ENCODE peak calls at places on chromosomes 5 and 9, in five cellular contexts. One of them, this sample, is unnamed.
A peak's percentile ranks its signal among the peaks of the same experiment; 100 is the strongest.

GRCh38 chr9:123003467-123003866 is 30.0 kb upstream of the GPR21 start:
- DNase-seq in stimulated activated CD4-positive, alpha-beta T cell treated with anti-CD3 and anti-CD28 coated beads, Interleukin-15, amount 100 ng/mL, for 24 hours: no peak
- DNase-seq in frontal cortex: no peak
- DNase-seq in stimulated activated CD8-positive, alpha-beta memory T cell treated with anti-CD3 and anti-CD28 coated beads, Interleukin-7, amount 100 ng/mL, for 1 hour: no peak
- DNase-seq in EL: peak; percentile 5
- DNase-seq in this sample: no peak

GRCh38 chr5:92841604-92842155 is 739.3 kb downstream of the NR2F1-AS1 start:
- DNase-seq in stimulated activated CD4-positive, alpha-beta T cell treated with anti-CD3 and anti-CD28 coated beads, Interleukin-15, amount 100 ng/mL, for 24 hours: no peak
- DNase-seq in EL: no peak
- DNase-seq in stimulated activated CD8-positive, alpha-beta memory T cell treated with anti-CD3 and anti-CD28 coated beads, Interleukin-7, amount 100 ng/mL, for 1 hour: no peak
- DNase-seq in frontal cortex: no peak
- DNase-seq in this sample: no peak

GRCh38 chr9:127423934-127424668 is at the start of gene ZNF79:
- DNase-seq in stimulated activated CD8-positive, alpha-beta memory T cell treated with anti-CD3 and anti-CD28 coated beads, Interleukin-7, amount 100 ng/mL, for 1 hour: peak; percentile 82
- DNase-seq in EL: peak; percentile 90
- DNase-seq in frontal cortex: peak; percentile 86
- DNase-seq in stimulated activated CD4-positive, alpha-beta T cell treated with anti-CD3 and anti-CD28 coated beads, Interleukin-15, amount 100 ng/mL, for 24 hours: peak; percentile 95
- DNase-seq in this sample: peak; percentile 92

GRCh38 chr5:64865662-64866061 is 96.9 kb downstream of the CWC27 start:
- DNase-seq in stimulated activated CD4-positive, alpha-beta T cell treated with anti-CD3 and anti-CD28 coated beads, Interleukin-15, amount 100 ng/mL, for 24 hours: no peak
- DNase-seq in frontal cortex: no peak
- DNase-seq in EL: no peak
- DNase-seq in stimulated activated CD8-positive, alpha-beta memory T cell treated with anti-CD3 and anti-CD28 coated beads, Interleukin-7, amount 100 ng/mL, for 1 hour: no peak
- DNase-seq in this sample: no peak

GRCh38 chr5:156678484-156678883 is 171.6 kb upstream of the PPP1R2B start:
- DNase-seq in stimulated activated CD8-positive, alpha-beta memory T cell treated with anti-CD3 and anti-CD28 coated beads, Interleukin-7, amount 100 ng/mL, for 1 hour: no peak
- DNase-seq in stimulated activated CD4-positive, alpha-beta T cell treated with anti-CD3 and anti-CD28 coated beads, Interleukin-15, amount 100 ng/mL, for 24 hours: no peak
- DNase-seq in frontal cortex: no peak
- DNase-seq in EL: no peak
- DNase-seq in this sample: no peak

GRCh38 chr5:147403659-147404640 is 105.9 kb downstream of the DPYSL3 start:
- DNase-seq in EL: peak; percentile 95
- DNase-seq in frontal cortex: no peak
- DNase-seq in stimulated activated CD8-positive, alpha-beta memory T cell treated with anti-CD3 and anti-CD28 coated beads, Interleukin-7, amount 100 ng/mL, for 1 hour: no peak
- DNase-seq in stimulated activated CD4-positive, alpha-beta T cell treated with anti-CD3 and anti-CD28 coated beads, Interleukin-15, amount 100 ng/mL, for 24 hours: no peak
- DNase-seq in this sample: peak; percentile 94

GRCh38 chr9:129176786-129177442 is 1.1 kb downstream of the IER5L start:
- DNase-seq in EL: peak; percentile 27
- DNase-seq in stimulated activated CD8-positive, alpha-beta memory T cell treated with anti-CD3 and anti-CD28 coated beads, Interleukin-7, amount 100 ng/mL, for 1 hour: no peak
- DNase-seq in frontal cortex: peak; percentile 52
- DNase-seq in stimulated activated CD4-positive, alpha-beta T cell treated with anti-CD3 and anti-CD28 coated beads, Interleukin-15, amount 100 ng/mL, for 24 hours: peak; percentile 24
- DNase-seq in this sample: no peak

GRCh38 chr5:72658767-72659540 is 151.7 kb upstream of the ZNF366 start:
- DNase-seq in stimulated activated CD8-positive, alpha-beta memory T cell treated with anti-CD3 and anti-CD28 coated beads, Interleukin-7, amount 100 ng/mL, for 1 hour: no peak
- DNase-seq in EL: peak; percentile 26
- DNase-seq in stimulated activated CD4-positive, alpha-beta T cell treated with anti-CD3 and anti-CD28 coated beads, Interleukin-15, amount 100 ng/mL, for 24 hours: no peak
- DNase-seq in frontal cortex: no peak
- DNase-seq in this sample: no peak

GRCh38 chr5:151219789-151220188 is 4.1 kb downstream of the CCDC69 start:
- DNase-seq in EL: no peak
- DNase-seq in stimulated activated CD8-positive, alpha-beta memory T cell treated with anti-CD3 and anti-CD28 coated beads, Interleukin-7, amount 100 ng/mL, for 1 hour: no peak
- DNase-seq in frontal cortex: no peak
- DNase-seq in stimulated activated CD4-positive, alpha-beta T cell treated with anti-CD3 and anti-CD28 coated beads, Interleukin-15, amount 100 ng/mL, for 24 hours: no peak
- DNase-seq in this sample: no peak

GRCh38 chr9:107260437-107261081 is 22.5 kb upstream of the RAD23B start:
- DNase-seq in stimulated activated CD4-positive, alpha-beta T cell treated with anti-CD3 and anti-CD28 coated beads, Interleukin-15, amount 100 ng/mL, for 24 hours: no peak
- DNase-seq in frontal cortex: no peak
- DNase-seq in stimulated activated CD8-positive, alpha-beta memory T cell treated with anti-CD3 and anti-CD28 coated beads, Interleukin-7, amount 100 ng/mL, for 1 hour: no peak
- DNase-seq in EL: no peak
- DNase-seq in this sample: no peak

This sample was measured in HT1080.